ENCODE peak calls at places on chromosome 17, in nine cellular contexts. One of them, this sample, is unnamed. For H3K9me2, the result is how much of the 10 kb centered on the place peaks cover.

GRCh38 chr17:77963441-77963840 is 4.9 kb downstream of the TNRC6C start:
- DNase-seq in HCT116: no peak
- DNase-seq in OCI-LY7: no peak
- DNase-seq in GM23248: peak
- DNase-seq in hepatocyte: peak
- DNase-seq in MM.1S: no peak
- DNase-seq in GM23338: no peak
- DNase-seq in PC-9: no peak
- DNase-seq in Karpas-422: no peak
- DNase-seq in this sample: no peak

GRCh38 chr17:59859444-59860025 is 33.2 kb downstream of the TUBD1 start:
- DNase-seq in PC-9: no peak
- DNase-seq in MM.1S: peak
- DNase-seq in hepatocyte: no peak
- DNase-seq in OCI-LY7: peak
- DNase-seq in GM23248: peak
- DNase-seq in HCT116: no peak
- DNase-seq in Karpas-422: peak
- DNase-seq in GM23338: no peak
- DNase-seq in this sample: peak

GRCh38 chr17:39659286-39660010 is 5.7 kb upstream of the TCAP start:
- DNase-seq in HCT116: no peak
- DNase-seq in GM23338: no peak
- DNase-seq in OCI-LY7: no peak
- DNase-seq in PC-9: no peak
- DNase-seq in GM23248: no peak
- DNase-seq in hepatocyte: no peak
- DNase-seq in Karpas-422: no peak
- DNase-seq in MM.1S: no peak
- DNase-seq in this sample: no peak

GRCh38 chr17:7838291-7839075 is 4.5 kb downstream of the KDM6B start:
- DNase-seq in PC-9: no peak
- DNase-seq in GM23338: peak
- DNase-seq in OCI-LY7: peak
- DNase-seq in MM.1S: no peak
- DNase-seq in GM23248: peak
- DNase-seq in hepatocyte: peak
- DNase-seq in Karpas-422: peak
- DNase-seq in HCT116: no peak
- DNase-seq in this sample: no peak

GRCh38 chr17:77304051-77304745 is 163.4 kb downstream of the SEC14L1 start:
- DNase-seq in PC-9: no peak
- DNase-seq in GM23248: peak
- DNase-seq in OCI-LY7: no peak
- DNase-seq in Karpas-422: no peak
- DNase-seq in HCT116: no peak
- DNase-seq in hepatocyte: no peak
- DNase-seq in MM.1S: no peak
- DNase-seq in GM23338: no peak
- DNase-seq in this sample: no peak

GRCh38 chr17:7393613-7394451 is 493 bp downstream of the PLSCR3 start:
- DNase-seq in hepatocyte: peak
- DNase-seq in MM.1S: peak
- DNase-seq in GM23338: peak
- DNase-seq in HCT116: no peak
- DNase-seq in Karpas-422: peak
- DNase-seq in GM23248: peak
- DNase-seq in PC-9: peak
- DNase-seq in OCI-LY7: peak
- DNase-seq in this sample: peak

GRCh38 chr17:50778988-50779387 is 11.7 kb upstream of the ANKRD40CL start:
- DNase-seq in PC-9: no peak
- DNase-seq in GM23248: no peak
- DNase-seq in Karpas-422: peak
- DNase-seq in MM.1S: no peak
- DNase-seq in GM23338: no peak
- DNase-seq in HCT116: no peak
- DNase-seq in OCI-LY7: no peak
- DNase-seq in hepatocyte: no peak
- DNase-seq in this sample: no peak

GRCh38 chr17:33233855-33234228 is 59.3 kb downstream of the ASIC2 start:
- DNase-seq in Karpas-422: no peak
- DNase-seq in GM23248: peak
- DNase-seq in OCI-LY7: no peak
- DNase-seq in GM23338: no peak
- DNase-seq in HCT116: no peak
- DNase-seq in MM.1S: no peak
- DNase-seq in PC-9: no peak
- DNase-seq in hepatocyte: no peak
- DNase-seq in this sample: peak

DNA sequence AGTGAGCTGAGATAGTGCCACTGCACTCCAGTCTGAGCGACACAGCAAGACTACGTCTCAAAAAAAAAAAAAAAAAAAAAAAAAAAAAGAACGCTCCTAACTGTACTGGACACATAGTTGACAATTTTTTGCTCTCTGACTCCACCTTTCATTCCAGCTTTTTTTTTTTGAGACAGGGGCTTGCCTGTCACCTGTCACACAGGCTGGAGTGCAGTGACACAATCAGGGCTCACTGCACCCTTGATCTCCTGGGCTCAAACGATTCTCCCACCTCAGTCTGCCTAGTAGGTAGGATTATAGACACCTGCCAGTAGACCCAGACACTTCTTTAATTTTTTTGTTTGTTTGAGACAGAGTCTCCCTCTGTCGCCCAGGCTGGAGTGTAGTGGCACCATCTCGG is 2.6 kb upstream of the CRLF3 start:
- DNase-seq in MM.1S: no peak
- DNase-seq in OCI-LY7: no peak
- DNase-seq in hepatocyte: no peak
- DNase-seq in GM23248: no peak
- DNase-seq in PC-9: no peak
- DNase-seq in GM23338: no peak
- DNase-seq in HCT116: no peak
- DNase-seq in Karpas-422: no peak
- DNase-seq in this sample: no peak
- H3K9me2 ChIP-seq in MM.1S: under half
- H3K9me2 ChIP-seq in OCI-LY7: under half
- H3K9me2 ChIP-seq in hepatocyte: under half
- H3K9me2 ChIP-seq in GM23248: under half
- H3K9me2 ChIP-seq in PC-9: under half
- H3K9me2 ChIP-seq in GM23338: under half
- H3K9me2 ChIP-seq in HCT116: under half
- H3K9me2 ChIP-seq in Karpas-422: under half
- H3K9me2 ChIP-seq in this sample: under half

GRCh38 chr17:2946130-2946529 is 117.3 kb downstream of the OR1D5 start:
- DNase-seq in HCT116: no peak
- DNase-seq in PC-9: no peak
- DNase-seq in hepatocyte: no peak
- DNase-seq in MM.1S: no peak
- DNase-seq in GM23248: no peak
- DNase-seq in Karpas-422: no peak
- DNase-seq in GM23338: no peak
- DNase-seq in OCI-LY7: no peak
- DNase-seq in this sample: no peak

GRCh38 chr17:2947588-2947950 is 115.8 kb downstream of the OR1D5 start:
- DNase-seq in GM23338: no peak
- DNase-seq in PC-9: no peak
- DNase-seq in MM.1S: no peak
- DNase-seq in HCT116: no peak
- DNase-seq in OCI-LY7: no peak
- DNase-seq in GM23248: no peak
- DNase-seq in hepatocyte: no peak
- DNase-seq in Karpas-422: no peak
- DNase-seq in this sample: no peak

GRCh38 chr17:2949469-2950044 is 113.8 kb downstream of the OR1D5 start:
- DNase-seq in OCI-LY7: no peak
- DNase-seq in GM23248: peak
- DNase-seq in hepatocyte: no peak
- DNase-seq in HCT116: peak
- DNase-seq in PC-9: peak
- DNase-seq in Karpas-422: no peak
- DNase-seq in MM.1S: no peak
- DNase-seq in GM23338: no peak
- DNase-seq in this sample: peak

GRCh38 chr17:2948721-2949468 is 114.5 kb downstream of the OR1D5 start:
- DNase-seq in MM.1S: no peak
- DNase-seq in GM23248: no peak
- DNase-seq in HCT116: no peak
- DNase-seq in hepatocyte: no peak
- DNase-seq in OCI-LY7: no peak
- DNase-seq in PC-9: no peak
- DNase-seq in Karpas-422: no peak
- DNase-seq in GM23338: no peak
- DNase-seq in this sample: no peak

GRCh38 chr17:2947996-2948550 is 115.3 kb downstream of the OR1D5 start:
- DNase-seq in MM.1S: no peak
- DNase-seq in GM23338: no peak
- DNase-seq in hepatocyte: no peak
- DNase-seq in HCT116: no peak
- DNase-seq in PC-9: no peak
- DNase-seq in GM23248: no peak
- DNase-seq in Karpas-422: no peak
- DNase-seq in OCI-LY7: no peak
- DNase-seq in this sample: no peak
- H3K4me3 ChIP-seq in MM.1S: no peak
- H3K4me3 ChIP-seq in GM23338: no peak
- H3K4me3 ChIP-seq in hepatocyte: no peak
- H3K4me3 ChIP-seq in HCT116: no peak
- H3K4me3 ChIP-seq in PC-9: no peak
- H3K4me3 ChIP-seq in GM23248: no peak
- H3K4me3 ChIP-seq in Karpas-422: no peak
- H3K4me3 ChIP-seq in OCI-LY7: no peak
- H3K4me3 ChIP-seq in this sample: no peak

GRCh38 chr17:53227101-53227500 is 595.6 kb upstream of the KIF2B start:
- DNase-seq in GM23248: no peak
- DNase-seq in MM.1S: no peak
- DNase-seq in OCI-LY7: no peak
- DNase-seq in PC-9: no peak
- DNase-seq in Karpas-422: no peak
- DNase-seq in hepatocyte: no peak
- DNase-seq in GM23338: no peak
- DNase-seq in HCT116: no peak
- DNase-seq in this sample: no peak
- H3K9me2 ChIP-seq in GM23248: under half
- H3K9me2 ChIP-seq in MM.1S: under half
- H3K9me2 ChIP-seq in OCI-LY7: under half
- H3K9me2 ChIP-seq in PC-9: under half
- H3K9me2 ChIP-seq in Karpas-422: under half
- H3K9me2 ChIP-seq in hepatocyte: under half
- H3K9me2 ChIP-seq in GM23338: under half
- H3K9me2 ChIP-seq in HCT116: under half
- H3K9me2 ChIP-seq in this sample: under half

DNA sequence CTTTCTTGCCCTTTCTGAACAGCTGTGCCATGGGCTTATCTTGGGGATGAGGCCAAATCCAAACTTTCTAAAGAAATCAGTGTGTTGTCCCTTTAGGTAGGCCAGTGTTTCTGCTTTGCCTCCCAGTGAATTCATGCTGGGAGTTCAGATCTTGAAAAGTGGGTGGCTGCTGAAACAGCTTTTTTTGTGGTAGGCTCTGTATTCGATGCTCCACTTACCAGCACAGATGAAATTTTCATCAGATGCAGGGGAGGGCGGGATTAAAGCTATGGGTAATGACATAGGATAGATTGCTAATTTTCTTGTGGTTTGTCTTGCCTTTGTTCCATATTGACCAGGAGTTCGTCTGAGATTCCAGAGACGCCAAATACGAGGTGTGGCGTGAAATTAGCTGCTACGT is 2.8 kb downstream of the SOCS7 start:
- DNase-seq in MM.1S: no peak
- DNase-seq in GM23338: no peak
- DNase-seq in HCT116: no peak
- DNase-seq in PC-9: no peak
- DNase-seq in hepatocyte: no peak
- DNase-seq in GM23248: no peak
- DNase-seq in Karpas-422: no peak
- DNase-seq in OCI-LY7: no peak
- DNase-seq in this sample: no peak
- H3K4me3 ChIP-seq in MM.1S: no peak
- H3K4me3 ChIP-seq in GM23338: peak
- H3K4me3 ChIP-seq in HCT116: no peak
- H3K4me3 ChIP-seq in PC-9: peak
- H3K4me3 ChIP-seq in hepatocyte: no peak
- H3K4me3 ChIP-seq in GM23248: peak
- H3K4me3 ChIP-seq in Karpas-422: peak
- H3K4me3 ChIP-seq in OCI-LY7: peak
- H3K4me3 ChIP-seq in this sample: no peak

DNA sequence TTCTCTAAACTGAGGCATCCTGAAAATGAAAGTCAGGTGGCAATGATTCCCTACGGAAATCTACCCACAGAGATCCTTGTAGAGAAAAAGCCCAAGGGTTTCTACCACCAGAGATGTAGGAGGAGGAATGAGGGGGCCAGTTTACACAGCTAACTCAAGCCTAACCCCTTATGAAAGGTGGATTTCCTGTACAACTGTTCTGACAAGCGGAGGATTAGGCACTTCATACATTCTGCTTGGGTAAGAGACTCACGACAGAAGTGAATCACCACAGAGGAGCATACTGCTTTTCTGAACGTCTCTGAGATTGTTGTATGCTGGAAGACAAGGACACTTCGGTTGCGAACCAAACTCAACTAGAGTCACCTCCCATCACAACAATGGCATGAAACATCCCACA is 72.7 kb downstream of the SMG6 start:
- DNase-seq in OCI-LY7: no peak
- DNase-seq in Karpas-422: no peak
- DNase-seq in hepatocyte: no peak
- DNase-seq in HCT116: no peak
- DNase-seq in GM23338: no peak
- DNase-seq in MM.1S: no peak
- DNase-seq in GM23248: peak
- DNase-seq in PC-9: no peak
- DNase-seq in this sample: no peak
- H3K9me2 ChIP-seq in OCI-LY7: under half
- H3K9me2 ChIP-seq in Karpas-422: under half
- H3K9me2 ChIP-seq in hepatocyte: under half
- H3K9me2 ChIP-seq in HCT116: under half
- H3K9me2 ChIP-seq in GM23338: under half
- H3K9me2 ChIP-seq in MM.1S: under half
- H3K9me2 ChIP-seq in GM23248: under half
- H3K9me2 ChIP-seq in PC-9: under half
- H3K9me2 ChIP-seq in this sample: under half